ENCODE peak calls at places on chromosomes 1 and 21, in ten cellular contexts. I, F, G, W, N, Z, R, D, Q and M are unnamed samples.

GRCh38 chr1:68459796-68460195 is 10.0 kb upstream of the RPE65 start:
- DNase-seq in G (peak; percentile 14), N (no peak), Z (no peak), Q (peak; percentile 37), F (no peak), D (no peak), W (no peak), I (no peak), R (no peak), M (no peak)

GRCh38 chr1:36157115-36157903 is 1.3 kb downstream of the MAP7D1 start:
- DNase-seq in I (no peak), F (no peak), G (no peak), W (peak; percentile 36), D (no peak), Q (peak; percentile 25), N (no peak), Z (no peak), R (no peak), M (no peak)

GRCh38 chr1:3654549-3655281 is 2.4 kb downstream of the TP73 start:
- DNase-seq in R (peak; percentile 47), W (no peak), D (no peak), N (no peak), F (no peak), G (no peak), Q (no peak), Z (no peak), I (peak; percentile 37), M (no peak)

GRCh38 chr1:236516929-236517704 is 6.7 kb upstream of the LGALS8 start:
- DNase-seq in D (no peak), F (no peak), G (peak; percentile 70), R (no peak), W (no peak), Q (peak; percentile 78), Z (no peak), N (no peak), I (no peak), M (no peak)

GRCh38 chr21:42629856-42630410 is 23.5 kb upstream of the PDE9A start:
- DNase-seq in G (no peak), Z (no peak), N (no peak), I (peak; percentile 46), D (peak; percentile 46), W (no peak), R (peak; percentile 27), F (no peak), Q (no peak), M (no peak)

GRCh38 chr1:44031900-44032817 is 897 bp upstream of the SLC6A9 start:
- DNase-seq in I (no peak), Q (no peak), W (peak; percentile 49), Z (no peak), F (no peak), G (peak; percentile 47), R (peak; percentile 46), N (no peak), D (no peak), M (no peak)

GRCh38 chr21:36551731-36552457 is 72.0 kb upstream of the CLDN14 start:
- DNase-seq in D (no peak), W (no peak), F (no peak), Q (peak; percentile 45), G (peak; percentile 99), I (no peak), N (no peak), Z (no peak), R (no peak), M (no peak)

GRCh38 chr1:165851034-165851658 is 23.7 kb downstream of the UCK2 start:
- DNase-seq in G (peak; percentile 17), R (no peak), D (no peak), Q (peak; percentile 26), F (no peak), Z (no peak), W (no peak), I (no peak), N (no peak), M (peak; percentile 44)

GRCh38 chr1:27405074-27405473 is 12.7 kb downstream of the GPR3 start:
- DNase-seq in N (no peak), Z (no peak), G (peak; percentile 73), W (peak; percentile 76), Q (peak; percentile 76), D (no peak), I (no peak), F (no peak), R (no peak), M (peak; percentile 58)

GRCh38 chr1:199780948-199781347 is 246.6 kb upstream of the NR5A2 start:
- DNase-seq in I (no peak), Q (peak; percentile 60), D (no peak), F (no peak), W (no peak), G (peak; percentile 34), R (no peak), Z (no peak), N (no peak), M (no peak)

GRCh38 chr1:25615172-25615541 is 1.4 kb upstream of the MAN1C1 start:
- DNase-seq in R (no peak), Q (no peak), N (no peak), W (no peak), I (no peak), Z (no peak), F (no peak), G (no peak), D (no peak), M (no peak)

GRCh38 chr1:205318231-205318991 is 3.1 kb downstream of the NUAK2 start:
- DNase-seq in W (peak; percentile 56), G (no peak), I (no peak), N (no peak), Z (no peak), Q (no peak), D (no peak), F (no peak), R (no peak), M (peak; percentile 87)

GRCh38 chr1:155250246-155250632 is 5.0 kb downstream of the ENTREP3 start:
- DNase-seq in Q (no peak), Z (no peak), N (no peak), W (peak; percentile 36), D (no peak), R (no peak), G (no peak), F (no peak), I (no peak), M (no peak)

GRCh38 chr1:116440731-116441130 is 67.7 kb downstream of the ATP1A1 start:
- DNase-seq in R (no peak), G (no peak), I (no peak), D (no peak), Q (no peak), F (no peak), Z (no peak), W (no peak), N (no peak), M (no peak)

GRCh38 chr1:10901894-10902805 is 105.7 kb upstream of the CASZ1 start:
- DNase-seq in R (no peak), G (no peak), N (no peak), Q (no peak), Z (no peak), I (peak; percentile 59), D (no peak), W (no peak), F (no peak), M (no peak)

GRCh38 chr21:29433366-29434059 is 134.8 kb downstream of the BACH1 start:
- DNase-seq in N (no peak), F (no peak), G (peak; percentile 34), D (no peak), Z (no peak), Q (peak; percentile 21), W (no peak), I (no peak), R (no peak), M (no peak)

GRCh38 chr1:235011064-235011598 is 117.5 kb downstream of the TOMM20 start:
- DNase-seq in F (no peak), W (no peak), Q (no peak), R (no peak), N (no peak), I (no peak), Z (no peak), G (no peak), D (no peak), M (no peak)

GRCh38 chr1:89198081-89198480 is 661 bp downstream of the GBP4 start:
- DNase-seq in R (no peak), W (peak; percentile 21), I (no peak), Z (no peak), F (no peak), D (no peak), N (no peak), G (peak; percentile 0), Q (no peak), M (no peak)

GRCh38 chr1:233759665-233760064 is 144.8 kb upstream of the SLC35F3 start:
- DNase-seq in Q (no peak), F (no peak), W (no peak), D (no peak), I (no peak), G (no peak), N (no peak), R (no peak), Z (no peak), M (no peak)

GRCh38 chr1:32618673-32619221 is 31.6 kb downstream of the ZBTB8OS start:
- DNase-seq in I (no peak), W (peak; percentile 49), R (no peak), Z (no peak), F (no peak), N (no peak), Q (peak; percentile 9), G (peak; percentile 4), D (no peak), M (no peak)
- H3K4me3 ChIP-seq in I (no peak overlapping the region), W (no peak overlapping the region), R (no peak overlapping the region), Z (no peak overlapping the region), F (no peak overlapping the region), N (no peak overlapping the region), Q (no peak overlapping the region), G (no peak overlapping the region), D (no peak overlapping the region), M (no peak overlapping the region)

GRCh38 chr1:15171271-15171908 is 17.8 kb downstream of the TMEM51 start:
- DNase-seq in D (no peak), Z (no peak), F (no peak), R (no peak), N (no peak), I (peak; percentile 55), W (peak; percentile 56), G (no peak), Q (no peak), M (no peak)
- TF ChIP-seq CTCF in D (no peak), Z (no peak), F (no peak), R (no peak), N (no peak), I (no peak), W (no peak), G (no peak), Q (no peak), M (no peak)

GRCh38 chr1:189805735-189806134 is 671.9 kb downstream of the BRINP3 start:
- DNase-seq in N (no peak), Z (no peak), F (no peak), R (no peak), G (no peak), D (no peak), W (no peak), I (no peak), Q (no peak), M (no peak)
- H3K4me3 ChIP-seq in N (no peak overlapping the region), Z (no peak overlapping the region), F (no peak overlapping the region), R (no peak overlapping the region), G (no peak overlapping the region), D (no peak overlapping the region), W (no peak overlapping the region), I (no peak overlapping the region), Q (no peak overlapping the region), M (no peak overlapping the region)

DNA sequence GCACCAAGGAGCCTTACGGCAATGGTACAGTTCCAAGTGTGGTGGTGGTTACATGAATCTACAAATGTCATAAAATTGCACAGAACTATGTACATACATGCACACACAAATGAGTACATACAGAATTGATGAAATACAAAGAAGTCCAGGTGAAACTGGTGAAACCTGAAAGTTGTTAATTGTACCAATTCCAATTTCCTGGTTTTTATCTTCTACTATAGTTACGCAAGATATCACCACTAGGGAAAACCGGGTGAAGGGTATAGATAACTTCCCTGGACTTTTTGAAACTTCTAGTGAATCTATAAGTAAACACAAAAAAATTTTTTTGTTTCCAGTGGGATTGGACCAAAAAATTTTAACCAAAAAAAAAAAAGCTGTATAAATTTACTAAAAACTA is 18.9 kb downstream of the HSF2BP start:
- DNase-seq in Q (no peak), I (no peak), Z (no peak), R (no peak), W (no peak), D (no peak), F (no peak), G (no peak), N (no peak), M (no peak)
- TF ChIP-seq CTCF in Q (no peak), I (no peak), Z (no peak), R (no peak), W (peak; percentile 19), D (no peak), F (no peak), G (no peak), N (peak; percentile 14), M (no peak)